ENCODE peak calls at places on chromosomes 5 and 9, in seven cellular contexts. L is gastrocnemius medialis, N is fibroblast of lung, G is PC-3, Q is ovary, E is cardiac muscle cell, F is HCT116. U is an unnamed sample.
A peak's percentile ranks its signal among the peaks of the same experiment; 100 is the strongest.

GRCh38 chr9:114709636-114710035 is 27.6 kb upstream of the TEX48 start:
- DNase-seq in L (no peak), N (no peak), G (no peak), Q (no peak), E (no peak), F (no peak), U (no peak)

GRCh38 chr9:26882154-26882553 is 10.4 kb downstream of the CAAP1 start:
- DNase-seq in L (no peak), N (no peak), G (no peak), Q (no peak), E (no peak), F (no peak), U (no peak)

GRCh38 chr9:94479757-94480156 is 75.1 kb upstream of the PCAT7 start:
- DNase-seq in L (no peak), N (no peak), G (no peak), Q (no peak), E (no peak), F (no peak), U (no peak)

GRCh38 chr5:35229076-35230042 is 928 bp downstream of the PRLR start:
- DNase-seq in L (no peak), N (no peak), G (peak; percentile 61), Q (no peak), E (no peak), F (no peak), U (no peak)

GRCh38 chr9:22088372-22089063 is 79.4 kb upstream of the CDKN2B start:
- DNase-seq in L (no peak), N (peak; percentile 54), G (peak; percentile 58), Q (no peak), E (no peak), F (no peak), U (no peak)

GRCh38 chr5:158832736-158833135 is 267.0 kb downstream of the EBF1 start:
- DNase-seq in L (no peak), N (no peak), G (peak; percentile 88), Q (no peak), E (no peak), F (no peak), U (no peak)

GRCh38 chr5:87340716-87341115 is 72.0 kb downstream of the CCNH start:
- DNase-seq in L (no peak), N (no peak), G (no peak), Q (no peak), E (peak; percentile 2), F (no peak), U (no peak)

GRCh38 chr5:95873351-95873750 is 50.8 kb upstream of the GLRX start:
- DNase-seq in L (no peak), N (no peak), G (no peak), Q (no peak), E (no peak), F (no peak), U (no peak)

GRCh38 chr9:8486095-8486494 is 686.5 kb upstream of the DMAC1 start:
- DNase-seq in L (no peak), N (peak; percentile 32), G (no peak), Q (peak; percentile 29), E (peak; percentile 58), F (no peak), U (no peak)

GRCh38 chr9:92242115-92242778 is 51.2 kb downstream of the IARS1 start:
- DNase-seq in L (no peak), N (peak; percentile 82), G (no peak), Q (peak; percentile 39), E (peak; percentile 81), F (no peak), U (no peak)

GRCh38 chr9:132447346-132447745 is 37.3 kb downstream of the CFAP77 start:
- DNase-seq in L (no peak), N (no peak), G (no peak), Q (no peak), E (no peak), F (no peak), U (no peak)

GRCh38 chr9:134495881-134496412 is 145.7 kb upstream of the COL5A1 start:
- DNase-seq in L (no peak), N (no peak), G (no peak), Q (no peak), E (no peak), F (no peak), U (no peak)

GRCh38 chr5:132268698-132269551 is 11.4 kb downstream of the PDLIM4 start:
- DNase-seq in L (no peak), N (peak; percentile 61), G (no peak), Q (no peak), E (no peak), F (no peak), U (no peak)

GRCh38 chr9:110975969-110976368 is 62.3 kb downstream of the LPAR1 start:
- DNase-seq in L (no peak), N (no peak), G (no peak), Q (no peak), E (peak; percentile 49), F (no peak), U (no peak)

GRCh38 chr9:130857864-130858730 is 23.0 kb downstream of the ABL1 start:
- DNase-seq in L (peak; percentile 25), N (peak; percentile 98), G (peak; percentile 15), Q (peak; percentile 69), E (peak; percentile 88), F (no peak), U (no peak)

GRCh38 chr9:16039103-16039987 is 486.5 kb downstream of the CCDC171 start:
- DNase-seq in L (no peak), N (peak; percentile 45), G (no peak), Q (peak; percentile 82), E (peak; percentile 46), F (peak; percentile 34), U (no peak)

GRCh38 chr5:126503602-126504104 is 80.4 kb downstream of the GRAMD2B start:
- DNase-seq in L (peak; percentile 46), N (peak; percentile 50), G (no peak), Q (peak; percentile 69), E (peak; percentile 73), F (no peak), U (no peak)

GRCh38 chr5:89309268-89309667 is 426.3 kb upstream of the MEF2C start:
- DNase-seq in L (no peak), N (no peak), G (no peak), Q (no peak), E (no peak), F (no peak), U (no peak)

GRCh38 chr5:171647900-171648253 is 137.7 kb upstream of the SMIM23 start:
- DNase-seq in L (no peak), N (peak; percentile 76), G (no peak), Q (no peak), E (no peak), F (no peak), U (no peak)

GRCh38 chr5:119411935-119412623 is 40.2 kb upstream of the HSD17B4 start:
- DNase-seq in L (peak; percentile 7), N (peak; percentile 57), G (peak; percentile 78), Q (peak; percentile 60), E (peak; percentile 85), F (peak; percentile 76), U (peak; percentile 66)

GRCh38 chr9:79263666-79264460 is 307.9 kb upstream of the TLE4 start:
- DNase-seq in L (no peak), N (peak; percentile 75), G (peak; percentile 15), Q (no peak), E (no peak), F (no peak), U (no peak)

GRCh38 chr9:135649508-135649907 is 10.2 kb upstream of the GLT6D1 start:
- DNase-seq in L (no peak), N (no peak), G (no peak), Q (no peak), E (no peak), F (no peak), U (no peak)
- H3K9me3 ChIP-seq in L (no peaks in the 10 kb centered on the region), N (no peaks in the 10 kb centered on the region), G (no peaks in the 10 kb centered on the region), Q (peaks cover 3% of the 10 kb centered on the region), E (no peaks in the 10 kb centered on the region), F (peaks cover 46% of the 10 kb centered on the region), U (peaks cover 5% of the 10 kb centered on the region)

DNA sequence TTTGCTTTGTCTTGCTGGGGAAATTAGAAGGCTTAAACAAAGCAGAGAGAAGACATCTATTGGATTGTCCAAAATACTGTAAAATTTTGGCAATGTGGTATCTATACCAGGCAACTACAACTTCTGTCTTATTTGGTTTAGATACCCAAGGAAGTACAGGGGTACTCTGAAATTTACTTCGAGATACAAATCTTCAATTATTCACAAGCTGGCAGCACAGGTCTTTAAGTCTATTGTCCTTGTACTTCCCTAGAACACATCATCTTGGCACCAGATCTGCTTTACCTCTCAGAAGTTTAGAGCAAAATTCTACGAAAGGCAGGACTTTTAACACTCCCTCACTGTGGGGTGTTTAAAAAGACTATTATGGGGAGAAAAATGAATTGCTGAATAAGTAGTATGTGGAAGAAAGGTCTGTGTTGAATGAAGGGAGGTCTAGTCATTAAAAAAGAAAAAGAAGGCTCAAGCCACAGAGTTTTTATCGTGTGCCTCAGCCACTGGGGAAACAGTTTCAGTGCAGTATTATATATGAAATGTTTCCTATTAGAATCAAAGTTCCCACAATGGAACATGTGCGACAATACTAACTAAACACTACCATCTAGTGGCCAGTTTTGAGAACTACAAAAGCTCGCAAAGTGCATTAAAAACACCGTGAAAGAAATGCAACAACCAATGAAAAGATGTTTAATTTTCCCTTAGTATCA is 93.7 kb downstream of the PDE4D start:
- DNase-seq in L (no peak), N (no peak), G (peak; percentile 72), Q (no peak), E (peak; percentile 73), F (peak; percentile 37), U (no peak)
- H3K27ac ChIP-seq in L (no peak overlapping the region), N (no peak overlapping the region), G (peak overlapping the region; percentile 99), Q (no peak overlapping the region), E (no peak overlapping the region), F (no peak overlapping the region), U (no peak overlapping the region)

GRCh38 chr5:117299940-117300339 is 725.3 kb upstream of the SEMA6A start:
- DNase-seq in L (no peak), N (no peak), G (no peak), Q (no peak), E (no peak), F (no peak), U (no peak)
- H3K4me1 ChIP-seq in L (no peaks in the 10 kb centered on the region), N (no peaks in the 10 kb centered on the region), G (no peaks in the 10 kb centered on the region), Q (no peaks in the 10 kb centered on the region), E (peaks cover 40% of the 10 kb centered on the region), F (no peaks in the 10 kb centered on the region), U (no peaks in the 10 kb centered on the region)

GRCh38 chr5:4044881-4045280 is 449.2 kb downstream of the IRX1 start:
- DNase-seq in L (no peak), N (no peak), G (no peak), Q (no peak), E (no peak), F (no peak), U (no peak)
- H3K9me3 ChIP-seq in L (no peaks in the 10 kb centered on the region), N (no peaks in the 10 kb centered on the region), G (peaks cover 8% of the 10 kb centered on the region), Q (no peaks in the 10 kb centered on the region), E (no peaks in the 10 kb centered on the region), F (peaks cover 10% of the 10 kb centered on the region), U (no peaks in the 10 kb centered on the region)

U was measured in CD8-positive, alpha-beta memory T cell.